ENCODE peak calls at places on chromosomes 11 and 22, in ten cellular contexts. Y, T, Q, N, Z, F, W, U, L and J are unnamed samples.
A peak's percentile ranks its signal among the peaks of the same experiment; 100 is the strongest.

GRCh38 chr11:12657981-12658380 is 16.2 kb upstream of the TEAD1 start:
- DNase-seq in U (no peak), F (no peak), N (no peak), T (no peak), Q (no peak), Y (no peak), W (no peak), L (no peak), Z (no peak), J (no peak)

GRCh38 chr11:45209904-45210699 is 63.7 kb downstream of the PRDM11 start:
- DNase-seq in Y (peak; percentile 59), F (peak; percentile 45), L (peak; percentile 79), N (peak; percentile 95), Q (no peak), W (peak; percentile 50), T (peak; percentile 36), U (no peak), Z (no peak), J (peak; percentile 71)

GRCh38 chr22:43889366-43890253 is 2.2 kb downstream of the PNPLA5 start:
- DNase-seq in U (no peak), T (peak; percentile 44), Z (no peak), W (no peak), Y (no peak), F (no peak), N (peak; percentile 10), L (peak; percentile 2), Q (no peak), J (no peak)

GRCh38 chr11:45771194-45771941 is 33.6 kb upstream of the SLC35C1 start:
- DNase-seq in F (peak; percentile 69), Q (peak; percentile 5), Z (peak; percentile 69), T (peak; percentile 47), W (peak; percentile 75), U (peak; percentile 53), N (peak; percentile 56), L (peak; percentile 56), Y (peak; percentile 79), J (peak; percentile 86)

GRCh38 chr22:49763696-49764095 is 64.0 kb downstream of the BRD1 start:
- DNase-seq in W (no peak), Q (no peak), Z (no peak), Y (no peak), U (no peak), T (no peak), N (no peak), L (no peak), F (no peak), J (no peak)

GRCh38 chr11:134878785-134879184 is 466.7 kb upstream of the B3GAT1 start:
- DNase-seq in Z (no peak), L (no peak), F (no peak), N (no peak), Q (no peak), Y (no peak), T (no peak), W (no peak), U (no peak), J (no peak)

GRCh38 chr22:44739024-44739423 is 13.4 kb upstream of the ARHGAP8 start:
- DNase-seq in T (no peak), N (no peak), L (no peak), Q (no peak), W (no peak), Y (no peak), U (no peak), Z (no peak), F (no peak), J (no peak)

GRCh38 chr22:46931414-46931813 is 169.0 kb downstream of the TBC1D22A start:
- DNase-seq in N (peak; percentile 29), Y (no peak), T (peak; percentile 9), Z (no peak), W (no peak), L (no peak), Q (no peak), F (no peak), U (no peak), J (no peak)

GRCh38 chr11:45158210-45158644 is 11.8 kb downstream of the PRDM11 start:
- DNase-seq in F (no peak), N (peak; percentile 52), U (no peak), Z (no peak), W (no peak), L (no peak), Y (no peak), Q (no peak), T (no peak), J (no peak)

GRCh38 chr11:12508151-12508740 is 130.9 kb downstream of the PARVA start:
- DNase-seq in Y (no peak), L (peak; percentile 22), W (no peak), T (peak; percentile 95), F (no peak), Z (no peak), Q (peak; percentile 70), N (peak; percentile 90), U (no peak), J (no peak)

GRCh38 chr11:60867871-60868681 is 734 bp downstream of the ZP1 start:
- DNase-seq in T (no peak), F (no peak), Q (no peak), L (no peak), Y (no peak), Z (no peak), N (no peak), W (no peak), U (no peak), J (no peak)

GRCh38 chr11:60866911-60867870 is at the start of gene ZP1:
- DNase-seq in T (no peak), Y (no peak), U (no peak), N (no peak), F (peak; percentile 24), L (no peak), W (no peak), Q (no peak), Z (no peak), J (no peak)

GRCh38 chr11:60869451-60869825 is 2.1 kb downstream of the ZP1 start:
- DNase-seq in U (no peak), Y (no peak), T (no peak), N (no peak), L (no peak), W (no peak), Z (no peak), F (peak; percentile 16), Q (no peak), J (no peak)

GRCh38 chr11:60870276-60870675 is 2.9 kb downstream of the ZP1 start:
- DNase-seq in Q (no peak), W (no peak), U (no peak), Y (no peak), N (no peak), L (no peak), Z (no peak), T (no peak), F (no peak), J (no peak)

GRCh38 chr11:60868682-60869450 is 1.5 kb downstream of the ZP1 start:
- DNase-seq in Q (no peak), N (no peak), W (no peak), T (no peak), U (no peak), L (no peak), F (peak; percentile 23), Y (no peak), Z (no peak), J (no peak)
- TF ChIP-seq CTCF in Q (no peak), N (no peak), W (no peak), T (no peak), U (no peak), L (no peak), F (no peak), Y (no peak), Z (no peak), J (no peak)

DNA sequence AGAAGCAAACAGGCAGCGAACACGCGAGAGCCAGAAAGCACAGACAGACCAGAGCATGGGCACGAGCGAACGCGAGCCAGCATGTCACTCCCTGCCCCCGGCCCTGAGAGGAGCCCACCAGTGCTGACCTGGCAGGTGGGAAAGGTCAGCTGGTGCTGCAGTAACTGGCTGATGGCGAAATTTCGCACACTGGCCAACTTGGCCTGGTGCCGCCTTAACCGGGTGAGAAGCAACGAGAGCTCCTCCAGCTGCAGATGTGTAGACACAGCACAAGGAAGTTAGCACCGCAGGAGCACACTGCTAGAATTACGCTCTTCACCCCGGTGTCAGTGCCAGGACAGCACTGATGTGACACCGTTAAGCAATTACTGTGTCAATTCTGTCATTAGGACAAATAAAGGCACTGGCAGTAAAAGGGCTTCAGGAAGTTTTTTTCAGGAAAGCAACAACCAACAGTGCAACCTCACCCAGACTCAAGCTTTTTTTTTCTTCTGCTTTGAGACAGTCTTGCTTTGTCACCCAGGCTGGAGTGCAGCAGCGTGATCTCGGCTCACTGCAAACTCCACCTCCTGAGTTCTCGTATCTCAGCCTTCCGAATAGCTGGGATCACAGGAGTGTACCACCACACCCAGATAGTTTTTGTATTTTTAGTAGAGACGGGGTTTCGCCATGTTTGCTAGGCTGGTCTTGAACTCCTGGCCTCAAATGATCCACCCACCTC is 76.8 kb downstream of the C11orf58 start:
- DNase-seq in N (peak; percentile 59), W (no peak), F (peak; percentile 40), Z (no peak), Y (no peak), Q (no peak), L (peak; percentile 82), T (peak; percentile 24), U (no peak), J (no peak)
- TF ChIP-seq CTCF in N (no peak), W (no peak), F (no peak), Z (no peak), Y (no peak), Q (no peak), L (no peak), T (no peak), U (no peak), J (no peak)

GRCh38 chr11:124109377-124109776 is 5.9 kb upstream of the VWA5A start:
- DNase-seq in L (no peak), Q (no peak), W (no peak), N (no peak), Y (no peak), T (no peak), Z (no peak), U (no peak), F (no peak), J (no peak)

GRCh38 chr11:124113890-124114289 is 1.4 kb upstream of the VWA5A start:
- DNase-seq in Q (no peak), W (no peak), Y (no peak), T (peak; percentile 7), N (peak; percentile 18), L (no peak), F (no peak), U (no peak), Z (no peak), J (no peak)

GRCh38 chr11:124108158-124108557 is 7.1 kb upstream of the VWA5A start:
- DNase-seq in L (no peak), U (no peak), F (no peak), N (peak; percentile 36), W (peak; percentile 34), Y (peak; percentile 36), Q (no peak), Z (no peak), T (peak; percentile 47), J (peak; percentile 32)
- TF ChIP-seq CTCF in L (no peak), U (peak; percentile 31), F (no peak), N (peak; percentile 29), W (peak; percentile 49), Y (peak; percentile 37), Q (peak; percentile 42), Z (no peak), T (peak; percentile 37), J (no peak)

GRCh38 chr11:118145285-118146227 is 7.1 kb downstream of the SCN4B start:
- DNase-seq in Z (peak; percentile 88), W (peak; percentile 97), Q (peak; percentile 15), T (peak; percentile 60), N (peak; percentile 72), F (peak; percentile 93), Y (peak; percentile 97), U (peak; percentile 81), L (peak; percentile 80), J (peak; percentile 89)
- TF ChIP-seq CTCF in Z (peak; percentile 67), W (peak; percentile 89), Q (peak; percentile 88), T (peak; percentile 91), N (peak; percentile 82), F (peak; percentile 96), Y (peak; percentile 91), U (peak; percentile 90), L (peak; percentile 87), J (peak; percentile 97)